ENCODE peak calls at places on chromosomes 7 and 10, in seven cellular contexts. A is kidney; V is esophagus muscularis mucosa; J is CD8-positive, alpha-beta T cell; R is uterus; P is endothelial cell of umbilical vein; U is heart left ventricle. M is an unnamed sample. For H3K9me3, the result is how much of the 10 kb centered on the place peaks cover.

GRCh38 chr7:150631084-150631824 is 931 bp downstream of the GIMAP6 start:
- DNase-seq in A (peak), V (no peak), J (peak), R (peak), P (no peak), U (peak), M (peak)

GRCh38 chr7:26618898-26619297 is 245.5 kb downstream of the SKAP2 start:
- DNase-seq in A (no peak), V (no peak), J (peak), R (no peak), P (no peak), U (no peak), M (no peak)

GRCh38 chr7:21355406-21355874 is 72.4 kb upstream of the SP4 start:
- DNase-seq in A (no peak), V (no peak), J (peak), R (no peak), P (no peak), U (no peak), M (no peak)

GRCh38 chr7:77188736-77189429 is 10.7 kb downstream of the FGL2 start:
- DNase-seq in A (no peak), V (no peak), J (no peak), R (no peak), P (no peak), U (no peak), M (no peak)

GRCh38 chr10:71213127-71213616 is 802 bp downstream of the UNC5B start:
- DNase-seq in A (no peak), V (no peak), J (no peak), R (peak), P (peak), U (no peak), M (peak)

GRCh38 chr10:129853236-129853946 is 110.7 kb downstream of the EBF3 start:
- DNase-seq in A (no peak), V (no peak), J (no peak), R (no peak), P (no peak), U (no peak), M (no peak)

GRCh38 chr10:98339790-98340189 is 71.8 kb upstream of the LOXL4 start:
- DNase-seq in A (no peak), V (no peak), J (no peak), R (no peak), P (no peak), U (no peak), M (no peak)

GRCh38 chr7:16066805-16067459 is 354.4 kb downstream of the CRPPA start:
- DNase-seq in A (no peak), V (no peak), J (no peak), R (no peak), P (peak), U (no peak), M (no peak)

GRCh38 chr7:85730016-85730415 is 543.2 kb upstream of the SEMA3D start:
- DNase-seq in A (no peak), V (no peak), J (no peak), R (no peak), P (no peak), U (no peak), M (no peak)

GRCh38 chr7:30922596-30922995 is 10.9 kb downstream of the AQP1 start:
- DNase-seq in A (peak), V (no peak), J (no peak), R (peak), P (no peak), U (peak), M (peak)

GRCh38 chr10:80131499-80131901 is 1.0 kb upstream of the PLAC9 start:
- DNase-seq in A (no peak), V (no peak), J (no peak), R (no peak), P (no peak), U (no peak), M (no peak)

GRCh38 chr10:16968722-16969055 is 151.5 kb upstream of the RSU1 start:
- DNase-seq in A (no peak), V (no peak), J (no peak), R (no peak), P (no peak), U (no peak), M (no peak)

GRCh38 chr10:97196213-97197029 is 10.7 kb upstream of the SLIT1 start:
- DNase-seq in A (peak), V (no peak), J (peak), R (no peak), P (peak), U (peak), M (peak)

GRCh38 chr10:51528527-51528926 is 170.9 kb downstream of the CSTF2T start:
- DNase-seq in A (no peak), V (no peak), J (no peak), R (no peak), P (no peak), U (no peak), M (no peak)

GRCh38 chr10:2978111-2978510 is 89.2 kb upstream of the PFKP start:
- DNase-seq in A (no peak), V (no peak), J (no peak), R (no peak), P (peak), U (no peak), M (no peak)

GRCh38 chr10:132300582-132300981 is 7.2 kb downstream of the STK32C start:
- DNase-seq in A (no peak), V (no peak), J (no peak), R (no peak), P (no peak), U (no peak), M (peak)

GRCh38 chr7:64946772-64947171 is 43.7 kb downstream of the ZNF273 start:
- DNase-seq in A (no peak), V (no peak), J (no peak), R (no peak), P (no peak), U (no peak), M (no peak)

GRCh38 chr7:82562716-82563404 is 119.3 kb upstream of the CACNA2D1 start:
- DNase-seq in A (no peak), V (no peak), J (no peak), R (no peak), P (no peak), U (no peak), M (no peak)

GRCh38 chr10:117439243-117439912 is 64.1 kb upstream of the PDZD8 start:
- DNase-seq in A (no peak), V (no peak), J (no peak), R (peak), P (no peak), U (no peak), M (no peak)

GRCh38 chr7:107076781-107077698 is 32.5 kb downstream of the PRKAR2B start:
- DNase-seq in A (no peak), V (no peak), J (no peak), R (no peak), P (peak), U (no peak), M (no peak)

GRCh38 chr10:132183046-132183445 is 3.7 kb upstream of the DPYSL4 start:
- DNase-seq in A (no peak), V (no peak), J (no peak), R (no peak), P (no peak), U (no peak), M (no peak)

GRCh38 chr10:101444499-101444898 is 90.5 kb downstream of the BTRC start:
- DNase-seq in A (no peak), V (no peak), J (no peak), R (no peak), P (no peak), U (no peak), M (no peak)

GRCh38 chr7:37942934-37943610 is 22.6 kb downstream of the EPDR1 start:
- DNase-seq in A (peak), V (no peak), J (no peak), R (peak), P (no peak), U (peak), M (peak)

GRCh38 chr7:91357379-91357778 is 93.1 kb downstream of the FZD1 start:
- DNase-seq in A (no peak), V (no peak), J (no peak), R (no peak), P (no peak), U (no peak), M (no peak)

GRCh38 chr10:51685768-51686167 is 13.6 kb downstream of the CSTF2T start:
- DNase-seq in A (no peak), V (no peak), J (no peak), R (no peak), P (no peak), U (no peak), M (no peak)

GRCh38 chr7:41045556-41046123 is 657.2 kb downstream of the INHBA start:
- DNase-seq in A (no peak), V (peak), J (no peak), R (no peak), P (peak), U (no peak), M (peak)

GRCh38 chr10:43203491-43204393 is 63.1 kb downstream of the RASGEF1A start:
- DNase-seq in A (peak), V (no peak), J (peak), R (peak), P (no peak), U (peak), M (no peak)

GRCh38 chr7:45080265-45080957 is 8.4 kb downstream of the NACAD start:
- DNase-seq in A (peak), V (no peak), J (no peak), R (no peak), P (no peak), U (no peak), M (no peak)

GRCh38 chr10:1731592-1731991 is 5.7 kb downstream of the ADARB2 start:
- DNase-seq in A (no peak), V (peak), J (no peak), R (no peak), P (no peak), U (no peak), M (no peak)

GRCh38 chr7:38855867-38856266 is 53.1 kb downstream of the VPS41 start:
- DNase-seq in A (no peak), V (no peak), J (no peak), R (no peak), P (no peak), U (no peak), M (no peak)

GRCh38 chr7:158161194-158161593 is 426.4 kb downstream of the PTPRN2 start:
- DNase-seq in A (no peak), V (no peak), J (no peak), R (no peak), P (no peak), U (no peak), M (no peak)
- H3K9me3 ChIP-seq in A (under half), V (under half), J (under half), R (under half), P (under half), U (under half), M (under half)

GRCh38 chr7:824664-825063 is 7.6 kb upstream of the SUN1 start:
- DNase-seq in A (peak), V (no peak), J (no peak), R (no peak), P (no peak), U (no peak), M (peak)
- H3K4me3 ChIP-seq in A (no peak), V (no peak), J (no peak), R (no peak), P (no peak), U (no peak), M (no peak)

GRCh38 chr7:57388761-57389160 is 61.2 kb upstream of the ZNF716 start:
- DNase-seq in A (peak), V (no peak), J (no peak), R (no peak), P (no peak), U (no peak), M (no peak)
- H3K9me3 ChIP-seq in A (under half), V (under half), J (under half), R (under half), P (under half), U (under half), M (half or more)

GRCh38 chr7:2553831-2554581 is 1.3 kb downstream of the BRAT1 start:
- DNase-seq in A (peak), V (no peak), J (no peak), R (no peak), P (no peak), U (no peak), M (no peak)
- H3K4me3 ChIP-seq in A (peak), V (peak), J (peak), R (peak), P (no peak), U (peak), M (no peak)

M was measured in left lung.